ENCODE peak calls at places on chromosomes 16 and 17, in eight cellular contexts. P is OCI-LY7, Q is HEK293T, L is WTC11, I is fibroblast of mammary gland, C is GM19239, W is non-pigmented ciliary epithelial cell, T is AG08396. A is an unnamed sample.

GRCh38 chr17:21352981-21353265 is 23.2 kb upstream of the KCNJ12 start:
- DNase-seq in P (no peak), Q (no peak), L (no peak), I (no peak), C (no peak), W (no peak), T (no peak), A (no peak)

GRCh38 chr17:44086364-44087311 is 16.1 kb downstream of the G6PC3 start:
- DNase-seq in P (no peak), Q (peak; percentile 37), L (no peak), I (peak; percentile 96), C (no peak), W (peak; percentile 69), T (peak; percentile 94), A (peak; percentile 72)

GRCh38 chr17:34542700-34543336 is 36.6 kb upstream of the TMEM132E start:
- DNase-seq in P (peak; percentile 46), Q (peak; percentile 22), L (peak; percentile 73), I (peak; percentile 14), C (peak; percentile 14), W (no peak), T (peak; percentile 29), A (peak; percentile 33)

GRCh38 chr16:51134269-51134812 is 16.7 kb downstream of the SALL1 start:
- DNase-seq in P (no peak), Q (no peak), L (peak; percentile 62), I (no peak), C (no peak), W (no peak), T (no peak), A (no peak)

GRCh38 chr17:70956731-70957130 is 787.4 kb downstream of the KCNJ2 start:
- DNase-seq in P (no peak), Q (no peak), L (no peak), I (peak; percentile 58), C (no peak), W (no peak), T (no peak), A (no peak)

GRCh38 chr16:66563574-66564334 is 2.5 kb upstream of the CMTM1 start:
- DNase-seq in P (no peak), Q (no peak), L (no peak), I (no peak), C (no peak), W (no peak), T (no peak), A (no peak)

GRCh38 chr16:11034005-11034404 is 89.6 kb downstream of the CLEC16A start:
- DNase-seq in P (no peak), Q (no peak), L (no peak), I (peak; percentile 99), C (no peak), W (peak; percentile 24), T (peak; percentile 64), A (no peak)

GRCh38 chr17:57257213-57257873 is 1.0 kb downstream of the MSI2 start:
- DNase-seq in P (peak; percentile 39), Q (no peak), L (no peak), I (no peak), C (no peak), W (no peak), T (no peak), A (peak; percentile 16)

GRCh38 chr16:54689072-54689471 is 241.6 kb upstream of the IRX5 start:
- DNase-seq in P (no peak), Q (no peak), L (no peak), I (no peak), C (no peak), W (no peak), T (no peak), A (no peak)

GRCh38 chr17:40364121-40364861 is at the start of gene GJD3:
- DNase-seq in P (no peak), Q (peak; percentile 1), L (peak; percentile 71), I (no peak), C (no peak), W (no peak), T (no peak), A (no peak)

A was measured in stimulated activated CD4-positive, alpha-beta T cell treated with anti-CD3 and anti-CD28 coated beads, Interleukin-4, amount 100 ng/mL, for 1 hour.